ENCODE peak calls at places on chromosomes 7 and 10, in ten cellular contexts. H is tibial nerve; R is T-helper 9 cell; M is lower leg skin; N is NCI-H2081; A is activated T-helper 9 cell treated with anti-CD3 and anti-CD28 coated beads, Interleukin-2, amount 50 U/mL, for 16 hours; J is activated CD4-positive, alpha-beta memory T cell treated with anti-CD3 and anti-CD28 coated beads for 36 hours; K is aorta; L is CD4-positive, alpha-beta T cell; P is hypothalamus. F is an unnamed sample.

GRCh38 chr10:58775960-58776574 is 263.4 kb downstream of the BICC1 start:
- DNase-seq in H (no peak), R (no peak), M (no peak), N (no peak), A (no peak), J (no peak), K (no peak), L (no peak), P (no peak), F (peak; percentile 27)

GRCh38 chr10:80136134-80136571 is 3.6 kb downstream of the PLAC9 start:
- DNase-seq in H (peak; percentile 95), R (no peak), M (peak; percentile 98), N (no peak), A (no peak), J (no peak), K (peak; percentile 94), L (no peak), P (no peak), F (peak; percentile 87)

GRCh38 chr7:12389089-12389700 is 14.5 kb downstream of the VWDE start:
- DNase-seq in H (no peak), R (peak; percentile 7), M (no peak), N (peak; percentile 76), A (no peak), J (peak; percentile 48), K (no peak), L (peak; percentile 7), P (no peak), F (no peak)

GRCh38 chr10:6208781-6209235 is 6.1 kb downstream of the PFKFB3 start:
- DNase-seq in H (no peak), R (no peak), M (no peak), N (no peak), A (no peak), J (no peak), K (peak; percentile 42), L (no peak), P (no peak), F (no peak)

GRCh38 chr10:45383682-45384320 is 9.8 kb downstream of the ALOX5 start:
- DNase-seq in H (no peak), R (no peak), M (no peak), N (no peak), A (no peak), J (no peak), K (no peak), L (no peak), P (no peak), F (no peak)

GRCh38 chr10:119371704-119372663 is 164.6 kb downstream of the GRK5 start:
- DNase-seq in H (no peak), R (no peak), M (no peak), N (no peak), A (no peak), J (no peak), K (peak; percentile 32), L (no peak), P (no peak), F (no peak)

GRCh38 chr7:22858640-22859561 is 36.3 kb upstream of the TOMM7 start:
- DNase-seq in H (no peak), R (no peak), M (no peak), N (no peak), A (no peak), J (peak; percentile 27), K (peak; percentile 59), L (no peak), P (no peak), F (peak; percentile 42)

GRCh38 chr7:27901028-27901760 is 161.2 kb downstream of the TAX1BP1 start:
- DNase-seq in H (no peak), R (no peak), M (no peak), N (no peak), A (no peak), J (peak; percentile 34), K (no peak), L (no peak), P (no peak), F (no peak)

GRCh38 chr7:85840532-85840931 is 653.7 kb upstream of the SEMA3D start:
- DNase-seq in H (no peak), R (no peak), M (no peak), N (peak; percentile 33), A (no peak), J (no peak), K (no peak), L (no peak), P (no peak), F (no peak)

GRCh38 chr7:50497068-50497642 is 47.0 kb upstream of the FIGNL1 start:
- DNase-seq in H (no peak), R (no peak), M (peak; percentile 68), N (no peak), A (no peak), J (no peak), K (no peak), L (no peak), P (no peak), F (no peak)

GRCh38 chr7:131335639-131336400 is 8.1 kb downstream of the MKLN1 start:
- DNase-seq in H (no peak), R (no peak), M (no peak), N (no peak), A (no peak), J (no peak), K (no peak), L (no peak), P (no peak), F (no peak)

GRCh38 chr10:61750943-61751471 is 88.3 kb downstream of the CABCOCO1 start:
- DNase-seq in H (peak; percentile 23), R (peak; percentile 37), M (peak; percentile 85), N (peak; percentile 10), A (peak; percentile 40), J (peak; percentile 84), K (peak; percentile 71), L (peak; percentile 53), P (no peak), F (peak; percentile 15)

GRCh38 chr7:83118347-83119001 is 44.2 kb downstream of the PCLO start:
- DNase-seq in H (no peak), R (no peak), M (no peak), N (no peak), A (no peak), J (no peak), K (no peak), L (no peak), P (no peak), F (no peak)

GRCh38 chr7:132073920-132074589 is 502.2 kb downstream of the PLXNA4 start:
- DNase-seq in H (no peak), R (no peak), M (peak; percentile 34), N (no peak), A (no peak), J (no peak), K (no peak), L (no peak), P (no peak), F (no peak)

GRCh38 chr7:127891144-127891543 is 140.1 kb downstream of the LRRC4 start:
- DNase-seq in H (no peak), R (no peak), M (no peak), N (no peak), A (no peak), J (no peak), K (no peak), L (no peak), P (no peak), F (no peak)

GRCh38 chr7:98211221-98211675 is at the start of gene BHLHA15:
- DNase-seq in H (no peak), R (no peak), M (peak; percentile 84), N (peak; percentile 78), A (peak; percentile 13), J (peak; percentile 47), K (peak; percentile 54), L (no peak), P (no peak), F (no peak)

GRCh38 chr7:92944633-92945032 is 108.3 kb upstream of the CDK6 start:
- DNase-seq in H (no peak), R (no peak), M (no peak), N (no peak), A (no peak), J (no peak), K (no peak), L (no peak), P (no peak), F (no peak)

GRCh38 chr10:102799691-102800435 is 37.4 kb downstream of the CYP17A1 start:
- DNase-seq in H (no peak), R (no peak), M (no peak), N (no peak), A (no peak), J (no peak), K (peak; percentile 70), L (no peak), P (no peak), F (peak; percentile 97)

GRCh38 chr7:157545681-157546060 is 208.9 kb downstream of the DNAJB6 start:
- DNase-seq in H (no peak), R (no peak), M (no peak), N (no peak), A (no peak), J (no peak), K (no peak), L (no peak), P (no peak), F (no peak)

GRCh38 chr10:84860855-84861254 is 532.5 kb downstream of the CCSER2 start:
- DNase-seq in H (no peak), R (no peak), M (no peak), N (no peak), A (no peak), J (no peak), K (no peak), L (no peak), P (no peak), F (no peak)

GRCh38 chr7:4830176-4830575 is 31.7 kb downstream of the PAPOLB start:
- DNase-seq in H (peak; percentile 38), R (peak; percentile 13), M (no peak), N (no peak), A (no peak), J (peak; percentile 72), K (peak; percentile 69), L (peak; percentile 18), P (peak; percentile 10), F (no peak)

GRCh38 chr7:101865031-101865824 is 47.8 kb downstream of the CUX1 start:
- DNase-seq in H (no peak), R (no peak), M (no peak), N (no peak), A (no peak), J (no peak), K (no peak), L (no peak), P (no peak), F (peak; percentile 74)

GRCh38 chr7:112726076-112726475 is 64.1 kb downstream of the TMEM168 start:
- DNase-seq in H (no peak), R (no peak), M (no peak), N (no peak), A (no peak), J (no peak), K (no peak), L (no peak), P (no peak), F (no peak)

GRCh38 chr10:25455980-25456567 is 281.3 kb downstream of the GPR158 start:
- DNase-seq in H (no peak), R (no peak), M (no peak), N (no peak), A (no peak), J (no peak), K (no peak), L (no peak), P (no peak), F (no peak)

GRCh38 chr10:93465806-93466675 is 16.1 kb downstream of the MYOF start:
- DNase-seq in H (peak; percentile 64), R (no peak), M (peak; percentile 97), N (no peak), A (no peak), J (no peak), K (peak; percentile 95), L (no peak), P (peak; percentile 10), F (peak; percentile 83)

GRCh38 chr7:135169936-135170222 is 628 bp downstream of the CYREN start:
- DNase-seq in H (no peak), R (no peak), M (no peak), N (no peak), A (no peak), J (peak; percentile 36), K (no peak), L (no peak), P (no peak), F (no peak)

GRCh38 chr10:110918269-110918632 is 729 bp downstream of the BBIP1 start:
- DNase-seq in H (peak; percentile 90), R (peak; percentile 78), M (peak; percentile 98), N (no peak), A (peak; percentile 79), J (no peak), K (peak; percentile 99), L (no peak), P (no peak), F (peak; percentile 95)

GRCh38 chr10:78328592-78329404 is 295.1 kb downstream of the RPS24 start:
- DNase-seq in H (no peak), R (no peak), M (peak; percentile 42), N (no peak), A (no peak), J (no peak), K (no peak), L (no peak), P (no peak), F (no peak)

F was measured in gastrocnemius medialis.